ENCODE peak calls at places on chromosomes 1 and 21, in ten cellular contexts. P is activated naive CD4-positive, alpha-beta T cell treated with anti-CD3 and anti-CD28 coated beads, Interleukin-2, amount 50 U/mL, for 16 hours; R is NCI-H2107; M is glomerular endothelial cell; F is small intestine; H is GM06990; B is AG08395; Q is H7; E is dorsolateral prefrontal cortex; T is HEK293T. U is an unnamed sample.

GRCh38 chr1:4603317-4604110 is 50.9 kb upstream of the AJAP1 start:
- DNase-seq in R (no peak), M (no peak), Q (no peak), H (no peak), B (no peak), P (no peak), F (no peak), T (no peak), E (no peak), U (no peak)

GRCh38 chr1:156502749-156503671 is 2.4 kb upstream of the MEF2D start:
- DNase-seq in F (peak; percentile 96), P (no peak), R (no peak), E (no peak), T (no peak), B (peak; percentile 81), Q (peak; percentile 93), H (no peak), M (peak; percentile 92), U (no peak)

GRCh38 chr1:44646276-44646675 is 28.0 kb downstream of the TMEM53 start:
- DNase-seq in B (no peak), H (no peak), M (no peak), P (no peak), Q (no peak), E (no peak), F (no peak), T (no peak), R (no peak), U (no peak)

GRCh38 chr1:55141295-55141893 is 73.8 kb downstream of the USP24 start:
- DNase-seq in B (no peak), T (no peak), Q (no peak), M (no peak), F (no peak), H (no peak), E (no peak), P (no peak), R (no peak), U (no peak)

GRCh38 chr1:192592493-192592892 is 16.9 kb downstream of the RGS1 start:
- DNase-seq in Q (no peak), F (no peak), E (no peak), R (no peak), T (no peak), M (no peak), H (no peak), B (no peak), P (no peak), U (no peak)

GRCh38 chr1:11940260-11940921 is 5.9 kb downstream of the PLOD1 start:
- DNase-seq in F (peak; percentile 95), E (peak; percentile 80), Q (no peak), T (no peak), B (peak; percentile 47), R (no peak), H (no peak), P (no peak), M (no peak), U (no peak)

GRCh38 chr1:107739651-107740050 is 225.3 kb downstream of the VAV3 start:
- DNase-seq in T (peak; percentile 28), B (no peak), E (no peak), Q (peak; percentile 41), P (no peak), M (no peak), F (no peak), H (no peak), R (no peak), U (no peak)

GRCh38 chr1:226708967-226709396 is 30.1 kb downstream of the ITPKB start:
- DNase-seq in M (no peak), E (no peak), P (no peak), R (no peak), B (no peak), T (no peak), H (no peak), F (no peak), Q (no peak), U (no peak)

GRCh38 chr1:166511754-166512153 is 327.5 kb upstream of the POGK start:
- DNase-seq in E (no peak), P (no peak), T (no peak), B (no peak), Q (no peak), H (no peak), R (no peak), F (no peak), M (no peak), U (no peak)

GRCh38 chr1:204439976-204440375 is 28.4 kb upstream of the PPP1R15B start:
- DNase-seq in R (no peak), M (no peak), B (no peak), H (no peak), P (no peak), F (no peak), T (no peak), Q (no peak), E (no peak), U (no peak)

GRCh38 chr21:14742119-14742518 is 196.0 kb upstream of the SAMSN1 start:
- DNase-seq in P (no peak), B (no peak), M (no peak), R (no peak), Q (no peak), T (no peak), F (no peak), E (no peak), H (no peak), U (no peak)

GRCh38 chr1:21021311-21021710 is 155.4 kb downstream of the EIF4G3 start:
- DNase-seq in H (no peak), P (no peak), F (no peak), T (no peak), M (no peak), E (no peak), R (no peak), B (no peak), Q (no peak), U (no peak)

GRCh38 chr1:60963167-60963909 is 119.0 kb upstream of the NFIA start:
- DNase-seq in P (no peak), M (no peak), H (no peak), B (no peak), F (no peak), R (no peak), E (no peak), T (no peak), Q (no peak), U (no peak)

GRCh38 chr21:45937721-45938452 is 43.7 kb upstream of the COL6A1 start:
- DNase-seq in B (no peak), F (no peak), H (no peak), T (no peak), E (no peak), R (no peak), P (no peak), M (no peak), Q (peak; percentile 55), U (no peak)

GRCh38 chr1:185152187-185152767 is 4.5 kb downstream of the TRMT1L start:
- DNase-seq in E (no peak), R (no peak), M (no peak), B (peak; percentile 27), H (no peak), F (no peak), P (no peak), Q (no peak), T (no peak), U (no peak)

GRCh38 chr1:183933528-183934179 is 103.9 kb downstream of the COLGALT2 start:
- DNase-seq in Q (no peak), B (no peak), E (no peak), F (no peak), T (no peak), H (no peak), M (no peak), R (no peak), P (no peak), U (no peak)

GRCh38 chr1:203324103-203325003 is 19.0 kb downstream of the BTG2 start:
- DNase-seq in F (peak; percentile 72), M (no peak), H (no peak), T (no peak), E (no peak), Q (no peak), B (no peak), P (peak; percentile 47), R (peak; percentile 74), U (peak; percentile 32)

GRCh38 chr1:47755368-47755990 is 241.7 kb downstream of the TRABD2B start:
- DNase-seq in Q (peak; percentile 86), P (peak; percentile 40), R (no peak), B (no peak), H (no peak), M (no peak), F (peak; percentile 52), T (peak; percentile 62), E (no peak), U (peak; percentile 53)

U was measured in stimulated activated naive CD8-positive, alpha-beta T cell treated with anti-CD3 and anti-CD28 coated beads, Interleukin-15, amount 100 ng/mL, for 72 hours.